ENCODE peak calls at places on chromosomes 5 and 9, in four cellular contexts. A, R, X and J are unnamed samples.

GRCh38 chr5:135599421-135600140 is 20.8 kb upstream of the CXCL14 start:
- DNase-seq in R (no peak), A (no peak), X (no peak), J (no peak)

GRCh38 chr9:122205176-122205575 is 23.6 kb downstream of the LHX6 start:
- DNase-seq in R (no peak), X (no peak), A (no peak), J (no peak)

GRCh38 chr5:93583799-93584530 is 943 bp downstream of the NR2F1 start:
- DNase-seq in X (peak; percentile 68), R (no peak), A (no peak), J (no peak)

GRCh38 chr9:88796947-88797346 is 194.3 kb upstream of the S1PR3 start:
- DNase-seq in R (no peak), A (no peak), X (no peak), J (no peak)

GRCh38 chr5:73388371-73388684 is 60.2 kb downstream of the FOXD1 start:
- DNase-seq in X (no peak), R (no peak), A (no peak), J (no peak)

GRCh38 chr5:149073217-149073616 is 10.4 kb upstream of the SH3TC2 start:
- DNase-seq in A (no peak), X (peak; percentile 20), R (no peak), J (no peak)

GRCh38 chr9:131707677-131708612 is 31.9 kb downstream of the RAPGEF1 start:
- DNase-seq in R (no peak), A (peak; percentile 52), X (peak; percentile 91), J (no peak)

GRCh38 chr9:89845321-89845720 is 240.5 kb downstream of the GADD45G start:
- DNase-seq in A (no peak), X (no peak), R (no peak), J (no peak)

GRCh38 chr9:110130791-110131416 is 77.1 kb downstream of the C9orf152 start:
- DNase-seq in X (no peak), A (no peak), R (no peak), J (no peak)

GRCh38 chr9:129311638-129312037 is 133.6 kb upstream of the IER5L start:
- DNase-seq in X (no peak), R (no peak), A (no peak), J (no peak)

GRCh38 chr9:84997472-84997871 is 327.9 kb downstream of the NTRK2 start:
- DNase-seq in R (no peak), X (no peak), A (no peak), J (no peak)

GRCh38 chr5:72141440-72142271 is 34.4 kb downstream of the MAP1B start:
- DNase-seq in X (peak; percentile 98), A (no peak), R (no peak), J (no peak)

GRCh38 chr9:37508834-37509206 is 23.1 kb downstream of the POLR1E start:
- DNase-seq in A (no peak), R (no peak), X (no peak), J (no peak)

GRCh38 chr9:98134702-98135557 is 15.9 kb upstream of the TRIM14 start:
- DNase-seq in X (no peak), A (no peak), R (no peak), J (no peak)

GRCh38 chr5:168706655-168707069 is 127.5 kb upstream of the PANK3 start:
- DNase-seq in X (peak; percentile 29), A (no peak), R (no peak), J (no peak)

GRCh38 chr5:153781325-153781724 is 257.4 kb downstream of the FAM114A2 start:
- DNase-seq in R (no peak), A (no peak), X (no peak), J (no peak)

GRCh38 chr5:32331927-32332274 is 19.2 kb upstream of the MTMR12 start:
- DNase-seq in A (no peak), R (no peak), X (no peak), J (no peak)

GRCh38 chr5:137563646-137564474 is 64.7 kb upstream of the SPOCK1 start:
- DNase-seq in R (no peak), X (no peak), A (no peak), J (no peak)

GRCh38 chr5:134141346-134142050 is 27.0 kb downstream of the TCF7 start:
- DNase-seq in A (no peak), X (no peak), R (no peak), J (no peak)

GRCh38 chr5:88938488-88938887 is 55.5 kb upstream of the MEF2C start:
- DNase-seq in R (no peak), X (no peak), A (no peak), J (no peak)